ENCODE peak calls at places on chromosomes 6 and 20, in four cellular contexts. F is cardiac muscle cell, K is hepatocyte, J is AG04450. M is an unnamed sample.

GRCh38 chr6:72552938-72553337 is 68.9 kb upstream of the KCNQ5 start:
- DNase-seq in F (no peak), K (no peak), J (no peak), M (peak)

GRCh38 chr6:23445157-23445710 is 680.8 kb upstream of the NRSN1 start:
- DNase-seq in F (peak), K (no peak), J (no peak), M (no peak)

GRCh38 chr6:131061041-131061770 is 1.8 kb downstream of the EPB41L2 start:
- DNase-seq in F (peak), K (peak), J (no peak), M (no peak)

GRCh38 chr6:57261896-57262295 is 39.8 kb upstream of the RAB23 start:
- DNase-seq in F (no peak), K (no peak), J (no peak), M (no peak)

GRCh38 chr20:21173496-21174025 is 47.7 kb downstream of the KIZ start:
- DNase-seq in F (no peak), K (no peak), J (no peak), M (no peak)

GRCh38 chr6:45933855-45934254 is 81.8 kb downstream of the CLIC5 start:
- DNase-seq in F (no peak), K (no peak), J (no peak), M (no peak)

GRCh38 chr20:14093652-14094051 is 98.3 kb downstream of the MACROD2 start:
- DNase-seq in F (no peak), K (peak), J (no peak), M (no peak)

GRCh38 chr6:152309648-152310047 is 327.5 kb downstream of the SYNE1 start:
- DNase-seq in F (no peak), K (no peak), J (no peak), M (no peak)

GRCh38 chr6:116335612-116336011 is 35.1 kb upstream of the DSE start:
- DNase-seq in F (no peak), K (no peak), J (no peak), M (no peak)

GRCh38 chr6:90411292-90411781 is 114.7 kb upstream of the BACH2 start:
- DNase-seq in F (no peak), K (peak), J (no peak), M (peak)

GRCh38 chr6:104837158-104837557 is 22.6 kb downstream of the HACE1 start:
- DNase-seq in F (no peak), K (no peak), J (no peak), M (no peak)

GRCh38 chr6:83592770-83593394 is 80.5 kb downstream of the PRSS35 start:
- DNase-seq in F (peak), K (peak), J (no peak), M (peak)

GRCh38 chr20:24952376-24953203 is 3.5 kb downstream of the CST7 start:
- DNase-seq in F (no peak), K (no peak), J (no peak), M (no peak)

GRCh38 chr20:40019510-40019909 is 669.5 kb downstream of the MAFB start:
- DNase-seq in F (no peak), K (no peak), J (no peak), M (no peak)

GRCh38 chr6:3053231-3053508 is 15.1 kb upstream of the RIPK1 start:
- DNase-seq in F (no peak), K (no peak), J (no peak), M (no peak)
- TF ChIP-seq CTCF in F (no peak), K (no peak), J (no peak), M (no peak)

DNA sequence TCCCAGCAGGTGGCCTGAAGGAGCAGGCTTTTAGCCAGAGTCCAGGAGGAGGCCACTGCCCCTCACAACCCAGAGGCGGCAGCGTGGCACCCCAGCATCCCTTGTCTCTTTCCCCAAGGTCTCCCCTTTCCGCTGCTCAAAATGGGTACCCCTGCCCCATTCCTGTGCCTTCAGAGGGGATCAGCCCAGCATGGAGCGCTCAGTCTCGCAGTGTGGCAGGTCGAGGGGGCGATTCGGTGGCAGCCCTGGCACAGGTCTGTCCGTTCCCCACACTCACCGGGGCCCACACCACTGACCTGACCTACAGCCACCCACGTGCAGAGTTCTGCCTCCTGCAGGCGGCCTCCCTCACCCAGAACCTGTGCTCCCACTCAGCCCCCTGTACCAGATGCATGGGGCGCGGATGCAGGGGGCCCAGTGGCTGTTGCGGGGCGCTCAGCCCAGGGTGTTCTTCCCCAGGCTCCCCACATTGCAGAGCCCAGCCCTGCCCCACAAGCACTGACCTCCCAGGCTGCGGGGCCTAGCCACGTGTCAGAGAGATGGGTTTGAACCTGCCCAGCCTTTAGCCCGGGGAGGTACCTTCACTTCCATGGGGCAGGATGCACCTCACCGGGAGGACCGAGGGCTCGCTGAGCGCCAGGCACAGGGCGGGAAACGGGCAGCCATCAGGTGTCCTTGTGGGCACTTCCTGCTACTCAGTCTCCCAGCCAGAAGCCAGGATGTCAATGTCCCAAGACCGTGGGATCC is 41.8 kb downstream of the DSTN start:
- DNase-seq in F (peak), K (peak), J (no peak), M (peak)
- H3K27ac ChIP-seq in F (peak), K (peak), J (peak), M (peak)

DNA sequence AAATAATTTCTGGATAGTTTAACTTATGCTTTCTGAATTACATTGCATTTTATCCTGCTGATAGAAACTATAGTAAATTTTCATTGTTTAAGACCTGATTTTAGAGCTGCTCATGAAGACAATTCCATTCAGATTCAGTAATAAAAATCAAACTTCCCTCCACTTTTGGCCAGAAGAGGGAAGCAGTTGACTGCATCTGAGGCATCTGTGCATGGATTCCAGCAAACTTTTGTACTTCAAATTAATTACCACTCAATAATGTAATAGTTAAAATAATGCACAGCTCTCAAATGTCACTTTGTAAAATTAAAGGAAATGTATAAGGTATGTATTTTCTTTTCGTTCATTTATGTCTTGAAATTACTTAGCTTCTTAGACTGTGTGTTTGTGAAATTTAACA is 64.2 kb upstream of the SLC35B3 start:
- DNase-seq in F (peak), K (peak), J (no peak), M (no peak)
- TF ChIP-seq CTCF in F (no peak), K (peak), J (peak), M (peak)

DNA sequence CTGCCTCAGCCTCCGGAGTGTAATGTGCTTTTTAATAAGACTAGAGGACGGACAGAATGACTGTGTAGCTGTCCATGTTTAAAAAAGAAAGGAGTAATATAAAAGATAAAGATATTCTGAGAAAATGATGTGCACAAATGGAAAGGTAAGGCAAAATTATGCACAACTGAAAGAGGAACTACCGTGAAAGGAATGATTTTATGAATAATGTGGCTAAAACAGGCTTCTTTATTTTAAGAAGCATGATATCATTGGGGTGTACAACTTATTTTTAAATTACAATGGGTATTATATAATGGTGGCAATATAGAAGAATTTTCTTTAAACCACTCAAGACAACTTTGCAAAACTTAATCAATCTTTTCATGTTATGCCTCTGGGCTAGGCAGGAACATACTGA is 78.1 kb downstream of the FIG4 start:
- DNase-seq in F (no peak), K (no peak), J (no peak), M (no peak)
- H3K27ac ChIP-seq in F (no peak), K (no peak), J (no peak), M (no peak)

GRCh38 chr6:148854086-148854485 is 107.3 kb downstream of the UST start:
- DNase-seq in F (no peak), K (no peak), J (no peak), M (peak)

GRCh38 chr6:148854992-148855391 is 108.2 kb downstream of the UST start:
- DNase-seq in F (no peak), K (no peak), J (no peak), M (no peak)

GRCh38 chr6:148855744-148856143 is 108.9 kb downstream of the UST start:
- DNase-seq in F (no peak), K (no peak), J (no peak), M (no peak)

GRCh38 chr6:148852688-148853087 is 105.9 kb downstream of the UST start:
- DNase-seq in F (no peak), K (no peak), J (no peak), M (no peak)

GRCh38 chr6:148857817-148858390 is 111.1 kb downstream of the UST start:
- DNase-seq in F (no peak), K (no peak), J (peak), M (peak)
- TF ChIP-seq CTCF in F (no peak), K (no peak), J (no peak), M (no peak)

GRCh38 chr20:23148721-23149570 is 62.8 kb upstream of the CD93 start:
- DNase-seq in F (no peak), K (no peak), J (no peak), M (no peak)
- H3K27ac ChIP-seq in F (no peak), K (peak), J (no peak), M (no peak)

GRCh38 chr6:10465633-10466499 is 51.0 kb upstream of the TFAP2A start:
- DNase-seq in F (peak), K (peak), J (no peak), M (peak)
- TF ChIP-seq CTCF in F (peak), K (peak), J (peak), M (peak)

DNA sequence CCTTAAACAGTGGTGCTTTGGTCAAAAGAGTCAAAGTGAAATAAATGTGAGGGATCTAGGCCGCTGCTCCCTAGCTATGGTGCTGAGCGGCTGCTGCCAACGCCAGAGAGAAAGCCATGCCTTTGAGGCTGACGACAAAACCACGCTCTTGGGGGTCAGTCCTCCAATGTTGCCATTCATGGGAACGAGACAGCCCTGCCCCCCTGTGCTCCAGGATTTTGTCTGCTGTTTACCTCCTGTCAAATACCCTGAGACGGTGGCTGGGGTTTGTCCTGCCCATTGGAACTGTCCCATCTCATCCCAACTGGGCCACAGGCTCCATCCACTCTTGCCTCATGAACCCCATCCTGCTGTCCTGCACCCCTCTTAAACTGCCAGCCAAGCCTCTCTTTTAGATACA is 73.3 kb upstream of the QKI start:
- DNase-seq in F (no peak), K (no peak), J (no peak), M (no peak)
- H3K27ac ChIP-seq in F (peak), K (no peak), J (no peak), M (no peak)

GRCh38 chr6:6131492-6132109 is 124.9 kb upstream of the NRN1 start:
- DNase-seq in F (peak), K (peak), J (no peak), M (no peak)
- TF ChIP-seq CTCF in F (no peak), K (peak), J (no peak), M (peak)

GRCh38 chr20:47941869-47942268 is 156.6 kb upstream of the SULF2 start:
- DNase-seq in F (no peak), K (no peak), J (no peak), M (no peak)

GRCh38 chr20:47931002-47931401 is 145.7 kb upstream of the SULF2 start:
- DNase-seq in F (no peak), K (no peak), J (no peak), M (no peak)

GRCh38 chr20:47940101-47940813 is 155.0 kb upstream of the SULF2 start:
- DNase-seq in F (no peak), K (no peak), J (no peak), M (no peak)

GRCh38 chr20:47934761-47935160 is 149.5 kb upstream of the SULF2 start:
- DNase-seq in F (no peak), K (no peak), J (no peak), M (no peak)

GRCh38 chr20:47936612-47937011 is 151.3 kb upstream of the SULF2 start:
- DNase-seq in F (no peak), K (no peak), J (no peak), M (no peak)
- H3K27ac ChIP-seq in F (no peak), K (no peak), J (no peak), M (no peak)

M was measured in RWPE1.